ENCODE peak calls at places on chromosome 9, in six cellular contexts. E is esophagus muscularis mucosa, H is transverse colon, A is stomach, F is HepG2, U is upper lobe of left lung. K is an unnamed sample.

GRCh38 chr9:111959468-111959941 is 62.9 kb downstream of the UGCG start:
- DNase-seq in E (no peak), A (peak), F (peak), H (peak), U (peak), K (no peak)

GRCh38 chr9:92501671-92502393 is 19.5 kb upstream of the ASPN start:
- DNase-seq in F (peak), E (no peak), H (peak), A (peak), U (no peak), K (no peak)

GRCh38 chr9:108012405-108012804 is 522.8 kb upstream of the KLF4 start:
- DNase-seq in E (no peak), U (no peak), H (no peak), F (no peak), A (no peak), K (no peak)

GRCh38 chr9:85430659-85431370 is 310.9 kb downstream of the AGTPBP1 start:
- DNase-seq in U (no peak), F (no peak), H (no peak), A (no peak), E (peak), K (no peak)

GRCh38 chr9:90995516-90995915 is 193.9 kb downstream of the SYK start:
- DNase-seq in H (no peak), F (no peak), A (no peak), U (no peak), E (no peak), K (no peak)

GRCh38 chr9:112793213-112793810 is 42.8 kb downstream of the SNX30 start:
- DNase-seq in F (peak), H (peak), U (peak), A (peak), E (no peak), K (peak)

GRCh38 chr9:95088421-95089161 is 228.9 kb downstream of the FANCC start:
- DNase-seq in H (no peak), F (no peak), A (no peak), E (no peak), U (no peak), K (no peak)

GRCh38 chr9:29873579-29873978 is 2300.3 kb upstream of the C9orf72 start:
- DNase-seq in E (no peak), H (no peak), U (no peak), A (no peak), F (no peak), K (no peak)

GRCh38 chr9:27499481-27499880 is 24.6 kb upstream of the IFNK start:
- DNase-seq in E (no peak), H (no peak), U (no peak), A (no peak), F (no peak), K (no peak)

GRCh38 chr9:117458066-117458465 is 43.2 kb upstream of the ASTN2 start:
- DNase-seq in E (no peak), H (no peak), A (no peak), U (no peak), F (no peak), K (no peak)

GRCh38 chr9:119533509-119533908 is 164.3 kb upstream of the BRINP1 start:
- DNase-seq in H (no peak), F (no peak), E (no peak), U (no peak), A (no peak), K (no peak)

GRCh38 chr9:128414461-128414860 is 6.2 kb upstream of the CERCAM start:
- DNase-seq in A (no peak), E (no peak), H (no peak), F (peak), U (no peak), K (no peak)

GRCh38 chr9:136441681-136442245 is 2.1 kb upstream of the INPP5E start:
- DNase-seq in F (peak), U (no peak), H (no peak), A (no peak), E (no peak), K (no peak)
- TF ChIP-seq POLR2A in F (no peak), U (no peak), H (no peak), A (no peak), E (no peak), K (no peak)

DNA sequence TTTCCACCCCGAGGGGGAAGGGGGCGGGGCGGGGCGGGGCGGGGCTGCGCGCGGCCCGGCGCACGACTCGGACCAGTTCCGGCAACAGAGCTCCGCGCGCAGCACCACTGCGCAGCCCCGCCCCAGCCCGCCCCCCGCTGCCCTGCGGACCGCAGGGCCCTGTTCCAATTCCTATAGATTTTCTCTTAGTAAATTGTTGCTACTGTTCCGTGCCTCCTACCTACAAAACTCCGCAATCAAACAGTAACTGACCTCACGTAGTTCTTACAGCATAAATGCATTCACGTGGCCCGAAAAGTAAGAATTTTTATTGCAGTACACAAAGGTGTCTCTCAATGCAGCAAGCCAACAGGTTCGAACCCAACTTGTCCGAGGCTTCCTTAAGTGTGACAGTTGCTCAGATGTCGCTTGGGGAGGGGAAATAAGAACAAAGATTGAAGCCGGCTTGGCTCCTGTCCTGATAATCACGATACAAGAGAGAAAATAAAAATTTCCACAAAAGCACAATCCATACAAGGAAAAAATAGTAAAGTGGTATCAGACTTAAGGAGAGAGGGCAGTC is 1.2 kb upstream of the RNF38 start:
- DNase-seq in U (peak), F (peak), E (peak), H (peak), A (peak), K (peak)
- TF ChIP-seq POLR2AphosphoS5 in U (no peak), F (no peak), E (no peak), H (no peak), A (no peak), K (no peak)

GRCh38 chr9:34328983-34329832 is at the start of the genes KIF24 and NUDT2:
- DNase-seq in F (peak), U (peak), E (peak), A (peak), H (peak), K (peak)
- TF ChIP-seq POLR2A in F (peak), U (peak), E (peak), A (no peak), H (peak), K (peak)

GRCh38 chr9:134784612-134785305 is 95.9 kb upstream of the FCN2 start:
- DNase-seq in E (no peak), A (no peak), F (no peak), H (no peak), U (no peak), K (no peak)

GRCh38 chr9:134782921-134783698 is 97.5 kb upstream of the FCN2 start:
- DNase-seq in A (no peak), H (peak), U (no peak), F (no peak), E (no peak), K (no peak)

GRCh38 chr9:134781895-134782294 is 98.7 kb upstream of the FCN2 start:
- DNase-seq in E (no peak), H (no peak), A (no peak), F (no peak), U (no peak), K (no peak)

GRCh38 chr9:134785325-134786108 is 95.1 kb upstream of the FCN2 start:
- DNase-seq in U (no peak), F (no peak), A (no peak), H (no peak), E (no peak), K (no peak)

DNA sequence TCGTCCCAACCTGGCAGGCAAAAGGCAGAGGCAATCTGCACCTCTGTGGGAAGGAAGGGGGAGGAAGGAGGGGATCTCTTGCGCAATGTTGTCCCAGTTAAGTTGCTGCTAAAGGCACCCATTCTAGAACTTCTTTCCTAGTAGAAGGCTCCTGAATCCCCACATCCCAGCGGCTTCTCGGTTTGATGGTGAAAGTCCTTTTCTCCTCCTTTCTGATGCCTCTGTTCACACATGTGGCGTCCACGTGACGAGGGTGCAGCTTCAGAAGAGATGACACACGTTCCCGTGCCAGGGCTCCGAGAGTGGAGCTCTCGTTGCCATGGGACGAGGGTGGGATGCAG is 96.9 kb upstream of the FCN2 start:
- DNase-seq in H (no peak), U (peak), E (no peak), A (no peak), F (no peak), K (no peak)
- TF ChIP-seq POLR2AphosphoS5 in H (no peak), U (no peak), E (no peak), A (no peak), F (no peak), K (no peak)

GRCh38 chr9:70421272-70422180 is 7.1 kb upstream of the KLF9 start:
- DNase-seq in U (peak), E (no peak), H (no peak), A (no peak), F (no peak), K (no peak)

GRCh38 chr9:70418822-70419545 is 4.5 kb upstream of the KLF9 start:
- DNase-seq in H (peak), E (peak), F (peak), U (peak), A (peak), K (peak)

GRCh38 chr9:70421020-70421271 is 6.5 kb upstream of the KLF9 start:
- DNase-seq in E (no peak), A (no peak), F (no peak), U (no peak), H (no peak), K (no peak)

GRCh38 chr9:70419546-70420266 is 5.2 kb upstream of the KLF9 start:
- DNase-seq in F (peak), E (peak), H (peak), A (peak), U (peak), K (peak)

DNA sequence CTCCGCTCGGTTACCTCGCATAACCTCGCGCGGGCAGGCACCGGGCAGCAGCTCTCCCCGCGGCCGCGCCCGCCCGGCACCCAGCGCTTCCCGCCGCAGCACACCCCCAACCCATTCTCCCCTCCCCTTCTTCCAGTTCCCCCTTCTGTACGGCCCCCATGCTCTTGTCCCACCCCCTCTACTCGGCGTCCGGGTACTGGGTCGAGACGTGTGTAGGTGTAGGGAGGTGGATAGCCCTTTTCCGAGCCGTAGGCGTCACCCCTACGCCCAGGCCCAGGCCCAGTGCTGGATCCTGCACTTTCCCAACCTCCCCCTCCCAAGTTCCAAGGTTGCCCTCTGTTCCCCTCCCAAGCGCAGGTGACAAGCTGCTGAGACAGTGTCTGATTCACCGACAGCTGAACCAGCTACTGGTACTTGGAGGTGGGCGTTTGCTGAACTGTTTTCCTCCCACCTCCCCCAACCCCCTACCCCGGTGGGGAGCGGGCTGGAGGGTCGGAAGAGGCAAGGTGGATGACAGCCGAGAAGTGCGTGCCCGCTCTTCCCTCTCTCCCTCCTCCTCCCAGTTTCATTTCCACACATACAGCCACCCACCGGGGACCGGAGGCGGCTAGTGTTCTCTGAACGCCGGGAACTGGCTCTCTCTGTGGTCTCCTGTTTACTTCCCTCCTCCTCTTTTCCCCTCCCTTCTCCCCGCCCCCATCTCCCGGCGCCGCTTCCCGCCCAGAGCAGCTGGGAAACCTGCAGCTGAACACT is 6.0 kb upstream of the KLF9 start:
- DNase-seq in F (peak), H (peak), E (peak), A (peak), U (peak), K (no peak)
- TF ChIP-seq POLR2A in F (no peak), H (peak), E (peak), A (no peak), U (peak), K (no peak)

DNA sequence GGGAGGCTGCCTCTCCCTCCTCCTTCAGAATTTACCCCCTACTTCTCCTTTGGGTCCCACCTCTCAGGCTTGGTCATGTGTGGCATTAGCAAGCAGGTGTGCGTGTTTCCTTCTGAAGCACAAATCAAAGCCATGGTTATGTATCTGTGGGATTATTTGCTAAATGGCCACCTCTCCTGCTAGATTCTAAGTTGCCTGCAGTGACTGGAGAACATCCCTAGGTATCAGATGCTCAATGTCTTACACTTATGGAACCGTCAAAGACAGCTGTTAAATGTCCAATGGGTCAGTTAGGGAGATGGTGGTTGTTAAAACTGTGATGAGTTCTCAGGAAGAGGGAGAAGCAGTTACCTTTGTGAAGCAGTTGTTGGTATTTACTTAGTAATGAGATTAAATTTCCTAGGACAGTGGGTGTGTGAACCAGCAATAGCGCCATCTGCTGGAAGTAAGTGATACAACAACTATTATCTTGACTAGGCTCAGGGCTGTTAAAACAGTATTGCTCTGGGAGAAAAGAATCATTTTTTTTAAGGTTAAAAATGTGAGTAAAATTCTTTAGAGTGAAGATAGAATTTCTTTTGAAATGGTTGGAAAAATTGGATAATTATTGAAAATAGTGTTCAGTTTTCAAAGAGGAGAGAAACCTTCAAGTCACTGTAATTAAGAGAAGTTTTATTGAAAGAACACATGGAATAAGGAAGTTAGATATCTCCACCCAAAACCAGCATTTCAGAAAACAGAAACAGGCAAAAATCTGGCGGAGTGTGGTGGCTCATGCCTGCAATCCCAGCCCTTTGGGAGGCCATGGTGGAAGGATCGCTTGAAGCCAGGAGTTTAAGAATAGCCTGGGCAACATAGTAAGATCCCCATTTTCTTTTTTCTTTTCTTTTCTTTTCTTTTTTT is 71.3 kb downstream of the TMC1 start:
- DNase-seq in U (peak), E (no peak), F (peak), A (no peak), H (no peak), K (no peak)
- TF ChIP-seq POLR2AphosphoS5 in U (no peak), E (no peak), F (no peak), A (peak), H (no peak), K (no peak)